ENCODE peak calls at places on chromosomes 5 and 9, in eight cellular contexts. E is activated naive CD4-positive, alpha-beta T cell treated with Interleukin-2 at 50 U/mL for 16 hours; Z is C1 segment of cervical spinal cord; O is NCI-H2081; C is GM23248; X is GM04503; J is esophagus squamous epithelium; S is EH. L is an unnamed sample.

GRCh38 chr9:16864741-16865434 is 5.6 kb downstream of the BNC2 start:
- DNase-seq in X (no peak), J (no peak), O (no peak), C (peak; percentile 77), E (no peak), S (peak; percentile 83), Z (no peak), L (peak; percentile 36)

GRCh38 chr9:89137548-89138462 is 40.8 kb downstream of the SHC3 start:
- DNase-seq in J (no peak), E (no peak), X (peak; percentile 85), O (no peak), C (peak; percentile 97), S (peak; percentile 93), Z (no peak), L (peak; percentile 89)

GRCh38 chr5:113760486-113760885 is 247.0 kb downstream of the YTHDC2 start:
- DNase-seq in O (no peak), Z (no peak), C (no peak), S (peak; percentile 27), J (no peak), E (no peak), X (no peak), L (no peak)

GRCh38 chr9:22617156-22617555 is 170.5 kb downstream of the DMRTA1 start:
- DNase-seq in E (no peak), J (no peak), O (no peak), X (no peak), S (no peak), Z (no peak), C (no peak), L (no peak)

GRCh38 chr5:107826311-107827000 is 155.7 kb upstream of the EFNA5 start:
- DNase-seq in C (no peak), Z (no peak), S (no peak), E (no peak), X (no peak), O (no peak), J (no peak), L (no peak)

GRCh38 chr5:56910123-56910951 is 941 bp downstream of the SETD9 start:
- DNase-seq in X (no peak), E (peak; percentile 52), J (no peak), O (peak; percentile 49), Z (no peak), C (peak; percentile 81), S (no peak), L (peak; percentile 26)

GRCh38 chr5:927172-928015 is 34.7 kb downstream of the TRIP13 start:
- DNase-seq in O (no peak), Z (no peak), E (no peak), C (no peak), J (no peak), X (no peak), S (no peak), L (no peak)

GRCh38 chr5:173486355-173486754 is 130.1 kb downstream of the BOD1 start:
- DNase-seq in Z (no peak), O (no peak), E (no peak), S (peak; percentile 72), C (no peak), J (no peak), X (no peak), L (no peak)

GRCh38 chr9:81071108-81071507 is 618.2 kb downstream of the TLE1 start:
- DNase-seq in O (no peak), J (no peak), Z (no peak), E (no peak), C (no peak), S (no peak), X (no peak), L (no peak)

GRCh38 chr9:119156354-119156753 is 212.9 kb downstream of the BRINP1 start:
- DNase-seq in J (no peak), S (no peak), E (no peak), X (no peak), O (no peak), C (no peak), Z (no peak), L (no peak)

L was measured in AG08395.